ENCODE peak calls at places on chromosomes 16 and 17, in eight cellular contexts. One of them, this sample, is unnamed.

GRCh38 chr17:59837362-59838195 is 55.2 kb downstream of the TUBD1 start:
- DNase-seq in lower lobe of right lung: no peak
- DNase-seq in lower leg skin: peak
- DNase-seq in NCI-H446: no peak
- DNase-seq in HAP-1: peak
- DNase-seq in T-helper 2 cell: peak
- DNase-seq in SK-MEL-5: peak
- DNase-seq in sigmoid colon: peak
- DNase-seq in this sample: peak

GRCh38 chr17:17837966-17838962 is 1.5 kb upstream of the SREBF1 start:
- DNase-seq in lower lobe of right lung: peak
- DNase-seq in sigmoid colon: no peak
- DNase-seq in lower leg skin: peak
- DNase-seq in HAP-1: peak
- DNase-seq in NCI-H446: no peak
- DNase-seq in SK-MEL-5: peak
- DNase-seq in T-helper 2 cell: no peak
- DNase-seq in this sample: no peak

GRCh38 chr17:57114085-57114673 is 29.1 kb downstream of the AKAP1 start:
- DNase-seq in sigmoid colon: no peak
- DNase-seq in lower lobe of right lung: no peak
- DNase-seq in HAP-1: peak
- DNase-seq in NCI-H446: no peak
- DNase-seq in SK-MEL-5: peak
- DNase-seq in lower leg skin: no peak
- DNase-seq in T-helper 2 cell: peak
- DNase-seq in this sample: peak

GRCh38 chr16:27762441-27762840 is 212.5 kb downstream of the KATNIP start:
- DNase-seq in lower lobe of right lung: peak
- DNase-seq in sigmoid colon: no peak
- DNase-seq in HAP-1: no peak
- DNase-seq in NCI-H446: no peak
- DNase-seq in SK-MEL-5: no peak
- DNase-seq in lower leg skin: no peak
- DNase-seq in T-helper 2 cell: no peak
- DNase-seq in this sample: no peak

GRCh38 chr16:29977063-29977462 is 3.4 kb downstream of the TAOK2 start:
- DNase-seq in SK-MEL-5: no peak
- DNase-seq in T-helper 2 cell: no peak
- DNase-seq in sigmoid colon: no peak
- DNase-seq in HAP-1: no peak
- DNase-seq in NCI-H446: no peak
- DNase-seq in lower lobe of right lung: peak
- DNase-seq in lower leg skin: no peak
- DNase-seq in this sample: no peak

GRCh38 chr17:78675836-78676235 is 98.6 kb upstream of the DNAH17 start:
- DNase-seq in SK-MEL-5: no peak
- DNase-seq in T-helper 2 cell: no peak
- DNase-seq in lower lobe of right lung: no peak
- DNase-seq in HAP-1: no peak
- DNase-seq in NCI-H446: no peak
- DNase-seq in sigmoid colon: no peak
- DNase-seq in lower leg skin: no peak
- DNase-seq in this sample: no peak

GRCh38 chr17:67425571-67426160 is 48.6 kb downstream of the PITPNC1 start:
- DNase-seq in SK-MEL-5: no peak
- DNase-seq in HAP-1: no peak
- DNase-seq in sigmoid colon: no peak
- DNase-seq in T-helper 2 cell: no peak
- DNase-seq in NCI-H446: no peak
- DNase-seq in lower lobe of right lung: no peak
- DNase-seq in lower leg skin: no peak
- DNase-seq in this sample: no peak

GRCh38 chr16:72934661-72935403 is 113.1 kb downstream of the ZFHX3 start:
- DNase-seq in lower lobe of right lung: no peak
- DNase-seq in NCI-H446: no peak
- DNase-seq in SK-MEL-5: no peak
- DNase-seq in HAP-1: peak
- DNase-seq in T-helper 2 cell: no peak
- DNase-seq in lower leg skin: no peak
- DNase-seq in sigmoid colon: peak
- DNase-seq in this sample: no peak

GRCh38 chr16:619476-620100 is 11.2 kb upstream of the WFIKKN1 start:
- DNase-seq in NCI-H446: no peak
- DNase-seq in T-helper 2 cell: no peak
- DNase-seq in sigmoid colon: peak
- DNase-seq in SK-MEL-5: no peak
- DNase-seq in HAP-1: no peak
- DNase-seq in lower leg skin: no peak
- DNase-seq in lower lobe of right lung: peak
- DNase-seq in this sample: no peak

GRCh38 chr16:69199382-69199781 is 12.4 kb downstream of the SNTB2 start:
- DNase-seq in lower lobe of right lung: no peak
- DNase-seq in T-helper 2 cell: no peak
- DNase-seq in SK-MEL-5: no peak
- DNase-seq in lower leg skin: no peak
- DNase-seq in HAP-1: no peak
- DNase-seq in NCI-H446: no peak
- DNase-seq in sigmoid colon: peak
- DNase-seq in this sample: no peak

GRCh38 chr17:51461578-51462004 is 201.2 kb downstream of the UTP18 start:
- DNase-seq in NCI-H446: peak
- DNase-seq in HAP-1: peak
- DNase-seq in lower lobe of right lung: peak
- DNase-seq in lower leg skin: no peak
- DNase-seq in T-helper 2 cell: peak
- DNase-seq in SK-MEL-5: peak
- DNase-seq in sigmoid colon: no peak
- DNase-seq in this sample: peak

GRCh38 chr17:58060596-58061191 is 22.5 kb upstream of the DYNLL2 start:
- DNase-seq in SK-MEL-5: no peak
- DNase-seq in HAP-1: no peak
- DNase-seq in NCI-H446: peak
- DNase-seq in lower leg skin: no peak
- DNase-seq in sigmoid colon: peak
- DNase-seq in T-helper 2 cell: no peak
- DNase-seq in lower lobe of right lung: peak
- DNase-seq in this sample: no peak

GRCh38 chr16:20612551-20613470 is 36.6 kb upstream of the ACSM2B start:
- DNase-seq in lower leg skin: no peak
- DNase-seq in lower lobe of right lung: peak
- DNase-seq in sigmoid colon: peak
- DNase-seq in SK-MEL-5: no peak
- DNase-seq in HAP-1: no peak
- DNase-seq in T-helper 2 cell: no peak
- DNase-seq in NCI-H446: no peak
- DNase-seq in this sample: no peak

GRCh38 chr17:74862108-74862901 is 2.6 kb upstream of the GRIN2C start:
- DNase-seq in lower leg skin: no peak
- DNase-seq in HAP-1: peak
- DNase-seq in sigmoid colon: peak
- DNase-seq in NCI-H446: no peak
- DNase-seq in lower lobe of right lung: peak
- DNase-seq in T-helper 2 cell: peak
- DNase-seq in SK-MEL-5: peak
- DNase-seq in this sample: peak

GRCh38 chr16:29850998-29851397 is 12.0 kb downstream of the CDIPT start:
- DNase-seq in T-helper 2 cell: no peak
- DNase-seq in lower lobe of right lung: no peak
- DNase-seq in SK-MEL-5: no peak
- DNase-seq in lower leg skin: no peak
- DNase-seq in sigmoid colon: no peak
- DNase-seq in HAP-1: no peak
- DNase-seq in NCI-H446: no peak
- DNase-seq in this sample: no peak

GRCh38 chr16:35730251-35730650 is 2270.8 kb downstream of the TP53TG3F start:
- DNase-seq in HAP-1: no peak
- DNase-seq in T-helper 2 cell: no peak
- DNase-seq in NCI-H446: no peak
- DNase-seq in SK-MEL-5: no peak
- DNase-seq in lower leg skin: no peak
- DNase-seq in lower lobe of right lung: no peak
- DNase-seq in sigmoid colon: no peak
- DNase-seq in this sample: no peak

GRCh38 chr16:86956437-86956836 is 360.8 kb downstream of the C16orf95 start:
- DNase-seq in HAP-1: no peak
- DNase-seq in lower leg skin: no peak
- DNase-seq in SK-MEL-5: no peak
- DNase-seq in NCI-H446: no peak
- DNase-seq in T-helper 2 cell: no peak
- DNase-seq in sigmoid colon: peak
- DNase-seq in lower lobe of right lung: no peak
- DNase-seq in this sample: no peak

GRCh38 chr17:42285346-42286050 is 2.8 kb upstream of the STAT5A start:
- DNase-seq in SK-MEL-5: no peak
- DNase-seq in NCI-H446: no peak
- DNase-seq in T-helper 2 cell: no peak
- DNase-seq in lower lobe of right lung: no peak
- DNase-seq in lower leg skin: no peak
- DNase-seq in sigmoid colon: peak
- DNase-seq in HAP-1: no peak
- DNase-seq in this sample: no peak

GRCh38 chr16:67268136-67268579 is 11.2 kb upstream of the PLEKHG4 start:
- DNase-seq in sigmoid colon: peak
- DNase-seq in lower leg skin: no peak
- DNase-seq in lower lobe of right lung: peak
- DNase-seq in SK-MEL-5: no peak
- DNase-seq in HAP-1: no peak
- DNase-seq in T-helper 2 cell: no peak
- DNase-seq in NCI-H446: no peak
- DNase-seq in this sample: no peak

GRCh38 chr17:9389116-9389515 is 186.5 kb downstream of the STX8 start:
- DNase-seq in T-helper 2 cell: no peak
- DNase-seq in lower leg skin: no peak
- DNase-seq in lower lobe of right lung: no peak
- DNase-seq in HAP-1: no peak
- DNase-seq in NCI-H446: no peak
- DNase-seq in SK-MEL-5: peak
- DNase-seq in sigmoid colon: no peak
- DNase-seq in this sample: peak